ENCODE peak calls at places on chromosomes 13 and 19, in seven cellular contexts. One of them, this sample, is unnamed. For H3K36me3, the result is how much of the 10 kb centered on the place peaks cover.

GRCh38 chr19:37926711-37927110 is 19.7 kb downstream of the SIPA1L3 start:
- DNase-seq in upper lobe of left lung: no peak
- DNase-seq in breast epithelium: no peak
- DNase-seq in GM12878: no peak
- DNase-seq in HCT116: no peak
- DNase-seq in suprapubic skin: no peak
- DNase-seq in GM23338: no peak
- DNase-seq in this sample: no peak

GRCh38 chr19:29448046-29448445 is 77.7 kb upstream of the VSTM2B start:
- DNase-seq in upper lobe of left lung: no peak
- DNase-seq in breast epithelium: no peak
- DNase-seq in GM12878: no peak
- DNase-seq in HCT116: no peak
- DNase-seq in suprapubic skin: no peak
- DNase-seq in GM23338: no peak
- DNase-seq in this sample: no peak

GRCh38 chr13:113883314-113883811 is 19.5 kb upstream of the GAS6 start:
- DNase-seq in upper lobe of left lung: peak
- DNase-seq in breast epithelium: no peak
- DNase-seq in GM12878: no peak
- DNase-seq in HCT116: no peak
- DNase-seq in suprapubic skin: peak
- DNase-seq in GM23338: no peak
- DNase-seq in this sample: no peak

GRCh38 chr13:29749401-29750177 is 100.8 kb downstream of the UBL3 start:
- DNase-seq in upper lobe of left lung: no peak
- DNase-seq in breast epithelium: no peak
- DNase-seq in GM12878: no peak
- DNase-seq in HCT116: no peak
- DNase-seq in suprapubic skin: no peak
- DNase-seq in GM23338: no peak
- DNase-seq in this sample: no peak

GRCh38 chr19:2049741-2050348 is 1.2 kb downstream of the MKNK2 start:
- DNase-seq in upper lobe of left lung: peak
- DNase-seq in breast epithelium: peak
- DNase-seq in GM12878: no peak
- DNase-seq in HCT116: no peak
- DNase-seq in suprapubic skin: peak
- DNase-seq in GM23338: peak
- DNase-seq in this sample: peak

GRCh38 chr13:105952233-105952767 is 583.2 kb downstream of the EFNB2 start:
- DNase-seq in upper lobe of left lung: no peak
- DNase-seq in breast epithelium: no peak
- DNase-seq in GM12878: no peak
- DNase-seq in HCT116: no peak
- DNase-seq in suprapubic skin: no peak
- DNase-seq in GM23338: no peak
- DNase-seq in this sample: no peak

GRCh38 chr13:88919970-88920628 is 1248.9 kb downstream of the SLITRK5 start:
- DNase-seq in upper lobe of left lung: no peak
- DNase-seq in breast epithelium: no peak
- DNase-seq in GM12878: peak
- DNase-seq in HCT116: no peak
- DNase-seq in suprapubic skin: no peak
- DNase-seq in GM23338: no peak
- DNase-seq in this sample: no peak

GRCh38 chr13:31790992-31791391 is 51.7 kb downstream of the RXFP2 start:
- DNase-seq in upper lobe of left lung: no peak
- DNase-seq in breast epithelium: no peak
- DNase-seq in GM12878: no peak
- DNase-seq in HCT116: no peak
- DNase-seq in suprapubic skin: no peak
- DNase-seq in GM23338: no peak
- DNase-seq in this sample: no peak

GRCh38 chr19:13646758-13647157 is 117.6 kb upstream of the MRI1 start:
- DNase-seq in upper lobe of left lung: no peak
- DNase-seq in breast epithelium: no peak
- DNase-seq in GM12878: no peak
- DNase-seq in HCT116: no peak
- DNase-seq in suprapubic skin: no peak
- DNase-seq in GM23338: no peak
- DNase-seq in this sample: no peak

DNA sequence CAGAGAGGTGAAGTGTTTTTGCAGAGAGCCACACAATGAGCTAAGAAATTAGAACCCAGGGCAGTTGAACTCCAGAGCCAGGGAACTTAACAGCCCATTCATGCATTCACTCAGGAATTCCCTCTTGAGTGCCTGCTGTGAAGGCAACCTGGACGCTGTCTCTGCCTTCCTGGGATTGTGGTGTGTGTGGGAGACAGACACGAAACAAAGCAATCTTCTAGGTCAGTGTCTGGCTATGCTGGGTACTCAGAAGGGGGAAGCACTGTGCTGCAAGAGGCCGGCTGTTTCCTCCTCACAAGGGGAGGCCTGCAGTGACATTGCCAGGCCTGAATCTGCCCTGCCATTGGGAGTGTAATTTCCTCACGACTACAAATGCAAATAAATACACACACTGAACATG is 9.7 kb downstream of the BCKDHA start:
- DNase-seq in upper lobe of left lung: no peak
- DNase-seq in breast epithelium: no peak
- DNase-seq in GM12878: no peak
- DNase-seq in HCT116: no peak
- DNase-seq in suprapubic skin: no peak
- DNase-seq in GM23338: peak
- DNase-seq in this sample: no peak
- H3K36me3 ChIP-seq in upper lobe of left lung: under half
- H3K36me3 ChIP-seq in breast epithelium: under half
- H3K36me3 ChIP-seq in GM12878: under half
- H3K36me3 ChIP-seq in HCT116: under half
- H3K36me3 ChIP-seq in suprapubic skin: under half
- H3K36me3 ChIP-seq in GM23338: under half
- H3K36me3 ChIP-seq in this sample: under half

DNA sequence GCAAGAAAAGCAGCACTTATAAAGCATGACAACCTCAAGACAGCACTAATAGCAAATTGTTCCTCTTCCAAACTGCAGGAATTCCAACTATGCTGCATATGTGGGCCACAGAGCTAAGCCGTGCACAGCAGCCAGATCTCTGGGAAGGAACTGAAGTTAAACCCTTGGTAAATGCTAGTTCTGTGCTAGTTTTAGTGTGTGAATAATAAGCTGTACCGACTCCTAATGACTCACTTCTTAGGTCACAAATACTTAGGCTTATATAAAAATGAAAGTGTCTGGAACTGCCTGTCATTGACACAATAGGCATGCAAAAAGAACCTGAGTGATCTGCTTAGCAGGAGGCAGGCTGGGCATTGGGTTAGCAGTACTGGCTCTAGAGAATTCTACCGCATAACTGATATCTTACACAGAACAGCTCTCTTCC is 21.2 kb upstream of the GTF3A start:
- DNase-seq in upper lobe of left lung: no peak
- DNase-seq in breast epithelium: no peak
- DNase-seq in GM12878: no peak
- DNase-seq in HCT116: no peak
- DNase-seq in suprapubic skin: no peak
- DNase-seq in GM23338: peak
- DNase-seq in this sample: no peak
- H3K4me3 ChIP-seq in upper lobe of left lung: no peak
- H3K4me3 ChIP-seq in breast epithelium: no peak
- H3K4me3 ChIP-seq in GM12878: no peak
- H3K4me3 ChIP-seq in HCT116: no peak
- H3K4me3 ChIP-seq in suprapubic skin: no peak
- H3K4me3 ChIP-seq in GM23338: no peak
- H3K4me3 ChIP-seq in this sample: no peak

GRCh38 chr19:3975144-3975543 is 4.2 kb upstream of the DAPK3 start:
- DNase-seq in upper lobe of left lung: no peak
- DNase-seq in breast epithelium: no peak
- DNase-seq in GM12878: no peak
- DNase-seq in HCT116: no peak
- DNase-seq in suprapubic skin: no peak
- DNase-seq in GM23338: no peak
- DNase-seq in this sample: no peak
- TF ChIP-seq POLR2AphosphoS5 in upper lobe of left lung: no peak
- TF ChIP-seq POLR2AphosphoS5 in breast epithelium: no peak
- TF ChIP-seq POLR2AphosphoS5 in GM12878: no peak
- TF ChIP-seq POLR2AphosphoS5 in HCT116: no peak
- TF ChIP-seq POLR2AphosphoS5 in suprapubic skin: no peak
- TF ChIP-seq POLR2AphosphoS5 in GM23338: no peak
- TF ChIP-seq POLR2AphosphoS5 in this sample: no peak

GRCh38 chr19:34373601-34374288 is 8.7 kb downstream of the GPI start:
- DNase-seq in upper lobe of left lung: no peak
- DNase-seq in breast epithelium: no peak
- DNase-seq in GM12878: no peak
- DNase-seq in HCT116: no peak
- DNase-seq in suprapubic skin: no peak
- DNase-seq in GM23338: no peak
- DNase-seq in this sample: no peak
- H3K36me3 ChIP-seq in upper lobe of left lung: under half
- H3K36me3 ChIP-seq in breast epithelium: under half
- H3K36me3 ChIP-seq in GM12878: under half
- H3K36me3 ChIP-seq in HCT116: half or more
- H3K36me3 ChIP-seq in suprapubic skin: half or more
- H3K36me3 ChIP-seq in GM23338: under half
- H3K36me3 ChIP-seq in this sample: under half

GRCh38 chr19:19407640-19407933 is 2.1 kb downstream of the GATAD2A start:
- DNase-seq in upper lobe of left lung: no peak
- DNase-seq in breast epithelium: no peak
- DNase-seq in GM12878: no peak
- DNase-seq in HCT116: no peak
- DNase-seq in suprapubic skin: no peak
- DNase-seq in GM23338: no peak
- DNase-seq in this sample: no peak
- H3K4me3 ChIP-seq in upper lobe of left lung: peak
- H3K4me3 ChIP-seq in breast epithelium: peak
- H3K4me3 ChIP-seq in GM12878: peak
- H3K4me3 ChIP-seq in HCT116: peak
- H3K4me3 ChIP-seq in suprapubic skin: peak
- H3K4me3 ChIP-seq in GM23338: peak
- H3K4me3 ChIP-seq in this sample: no peak

GRCh38 chr13:109577191-109577700 is 209.1 kb downstream of the IRS2 start:
- DNase-seq in upper lobe of left lung: no peak
- DNase-seq in breast epithelium: no peak
- DNase-seq in GM12878: no peak
- DNase-seq in HCT116: no peak
- DNase-seq in suprapubic skin: no peak
- DNase-seq in GM23338: no peak
- DNase-seq in this sample: no peak
- TF ChIP-seq POLR2AphosphoS5 in upper lobe of left lung: no peak
- TF ChIP-seq POLR2AphosphoS5 in breast epithelium: no peak
- TF ChIP-seq POLR2AphosphoS5 in GM12878: no peak
- TF ChIP-seq POLR2AphosphoS5 in HCT116: no peak
- TF ChIP-seq POLR2AphosphoS5 in suprapubic skin: no peak
- TF ChIP-seq POLR2AphosphoS5 in GM23338: no peak
- TF ChIP-seq POLR2AphosphoS5 in this sample: peak

GRCh38 chr13:97986841-97987240 is 33.4 kb downstream of the IPO5 start:
- DNase-seq in upper lobe of left lung: no peak
- DNase-seq in breast epithelium: no peak
- DNase-seq in GM12878: peak
- DNase-seq in HCT116: no peak
- DNase-seq in suprapubic skin: no peak
- DNase-seq in GM23338: no peak
- DNase-seq in this sample: no peak
- H3K36me3 ChIP-seq in upper lobe of left lung: under half
- H3K36me3 ChIP-seq in breast epithelium: under half
- H3K36me3 ChIP-seq in GM12878: under half
- H3K36me3 ChIP-seq in HCT116: half or more
- H3K36me3 ChIP-seq in suprapubic skin: half or more
- H3K36me3 ChIP-seq in GM23338: half or more
- H3K36me3 ChIP-seq in this sample: under half

GRCh38 chr13:48493076-48493765 is 39.7 kb downstream of the RCBTB2 start:
- DNase-seq in upper lobe of left lung: no peak
- DNase-seq in breast epithelium: no peak
- DNase-seq in GM12878: no peak
- DNase-seq in HCT116: no peak
- DNase-seq in suprapubic skin: no peak
- DNase-seq in GM23338: no peak
- DNase-seq in this sample: no peak

GRCh38 chr13:48491423-48492122 is 41.3 kb downstream of the RCBTB2 start:
- DNase-seq in upper lobe of left lung: no peak
- DNase-seq in breast epithelium: no peak
- DNase-seq in GM12878: no peak
- DNase-seq in HCT116: no peak
- DNase-seq in suprapubic skin: no peak
- DNase-seq in GM23338: no peak
- DNase-seq in this sample: no peak

GRCh38 chr13:48490241-48490640 is 42.6 kb downstream of the RCBTB2 start:
- DNase-seq in upper lobe of left lung: no peak
- DNase-seq in breast epithelium: no peak
- DNase-seq in GM12878: no peak
- DNase-seq in HCT116: no peak
- DNase-seq in suprapubic skin: no peak
- DNase-seq in GM23338: no peak
- DNase-seq in this sample: no peak

GRCh38 chr13:48493851-48494250 is 39.0 kb downstream of the RCBTB2 start:
- DNase-seq in upper lobe of left lung: no peak
- DNase-seq in breast epithelium: no peak
- DNase-seq in GM12878: no peak
- DNase-seq in HCT116: no peak
- DNase-seq in suprapubic skin: no peak
- DNase-seq in GM23338: no peak
- DNase-seq in this sample: peak

DNA sequence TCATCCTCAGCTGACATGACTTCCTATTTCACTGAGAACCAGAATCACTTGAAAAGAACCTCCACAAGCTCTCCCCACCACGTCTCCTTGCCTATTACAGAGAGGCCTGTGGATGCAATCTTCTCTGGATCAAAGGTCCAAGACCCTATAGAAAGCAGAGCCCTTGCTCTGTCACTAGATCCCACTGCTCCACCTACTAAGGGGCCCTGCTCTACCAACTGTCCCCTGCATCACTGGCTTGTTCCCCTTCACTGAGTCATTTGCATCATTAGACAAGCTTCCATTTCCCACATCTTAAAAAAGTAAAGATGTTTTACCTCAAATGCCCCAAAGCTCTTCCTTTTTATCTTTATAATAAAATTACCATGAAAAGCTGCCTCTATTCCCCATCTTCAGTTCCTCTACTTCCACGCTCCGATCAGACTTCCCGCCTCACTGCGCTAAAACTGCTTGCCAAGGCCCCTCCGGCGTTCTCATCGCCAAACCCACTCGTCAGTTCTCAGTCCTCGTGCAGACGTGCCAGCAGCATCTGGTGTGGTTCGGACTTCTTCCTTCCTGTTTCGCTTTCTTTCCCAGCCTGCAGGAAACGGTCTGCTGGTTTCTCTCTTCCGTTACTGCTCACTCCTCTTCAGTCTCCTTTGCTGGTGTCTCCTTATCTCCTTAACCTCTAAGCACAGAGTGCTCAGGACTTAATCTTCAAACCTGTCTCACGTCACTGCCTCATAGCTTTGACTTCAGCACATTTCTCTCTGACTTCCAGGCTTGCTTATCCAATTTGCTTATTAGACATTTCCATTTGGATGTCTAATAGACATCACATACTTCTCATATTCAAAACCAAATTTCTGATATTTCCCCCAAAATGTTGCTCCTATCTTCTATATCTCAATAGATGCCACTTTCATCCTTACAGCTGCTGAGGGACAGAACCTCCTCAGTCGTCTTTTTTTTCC is 40.5 kb downstream of the RCBTB2 start:
- DNase-seq in upper lobe of left lung: no peak
- DNase-seq in breast epithelium: peak
- DNase-seq in GM12878: peak
- DNase-seq in HCT116: no peak
- DNase-seq in suprapubic skin: peak
- DNase-seq in GM23338: no peak
- DNase-seq in this sample: peak
- H3K4me3 ChIP-seq in upper lobe of left lung: peak
- H3K4me3 ChIP-seq in breast epithelium: peak
- H3K4me3 ChIP-seq in GM12878: peak
- H3K4me3 ChIP-seq in HCT116: no peak
- H3K4me3 ChIP-seq in suprapubic skin: peak
- H3K4me3 ChIP-seq in GM23338: no peak
- H3K4me3 ChIP-seq in this sample: no peak

This sample was measured in prostate gland.